ENCODE peak calls at places on chromosomes 7 and 10, in six cellular contexts. W is endothelial cell, Q is M059J, E is amniotic epithelial cell, A is lower lobe of right lung, N is GM04504. X is an unnamed sample.

GRCh38 chr10:104049497-104050250 is 36.0 kb downstream of the COL17A1 start:
- DNase-seq in W (no peak), E (peak), Q (peak), N (peak), A (no peak), X (no peak)

GRCh38 chr10:67385566-67385965 is 310.4 kb downstream of the CTNNA3 start:
- DNase-seq in N (no peak), E (no peak), A (no peak), Q (no peak), W (no peak), X (no peak)

GRCh38 chr10:50470798-50471582 is 152.8 kb downstream of the SGMS1 start:
- DNase-seq in N (peak), W (no peak), A (no peak), E (peak), Q (peak), X (no peak)

GRCh38 chr7:35909870-35910357 is 109.1 kb downstream of the SEPTIN7 start:
- DNase-seq in A (no peak), W (no peak), N (no peak), E (peak), Q (no peak), X (no peak)

GRCh38 chr10:103745264-103746247 is 109.8 kb downstream of the SH3PXD2A start:
- DNase-seq in N (no peak), A (no peak), E (no peak), W (no peak), Q (peak), X (no peak)

GRCh38 chr10:101564490-101564991 is 23.5 kb downstream of the POLL start:
- DNase-seq in A (no peak), W (no peak), Q (no peak), N (no peak), E (no peak), X (no peak)

GRCh38 chr10:110610308-110610774 is 33.8 kb upstream of the RBM20 start:
- DNase-seq in N (no peak), E (peak), Q (peak), W (peak), A (no peak), X (no peak)

GRCh38 chr10:116056445-116057293 is 216.3 kb downstream of the GFRA1 start:
- DNase-seq in W (no peak), Q (no peak), N (no peak), E (peak), A (no peak), X (no peak)

GRCh38 chr10:69901623-69902505 is 100.2 kb downstream of the COL13A1 start:
- DNase-seq in E (peak), W (peak), N (no peak), Q (peak), A (peak), X (no peak)

GRCh38 chr10:93216341-93216985 is 142.8 kb downstream of the CYP26A1 start:
- DNase-seq in Q (no peak), E (no peak), A (no peak), W (no peak), N (no peak), X (no peak)

GRCh38 chr10:88555190-88555894 is 27.8 kb downstream of the RNLS start:
- DNase-seq in W (no peak), E (peak), A (no peak), Q (no peak), N (no peak), X (no peak)

GRCh38 chr7:14767716-14768425 is 134.7 kb downstream of the DGKB start:
- DNase-seq in N (no peak), Q (no peak), A (no peak), E (no peak), W (no peak), X (no peak)

GRCh38 chr7:28291559-28291958 is 111.0 kb upstream of the JAZF1 start:
- DNase-seq in W (no peak), E (no peak), Q (no peak), A (no peak), N (no peak), X (no peak)

GRCh38 chr10:101565370-101565900 is 22.6 kb downstream of the POLL start:
- DNase-seq in N (no peak), W (no peak), E (no peak), A (no peak), Q (no peak), X (no peak)

GRCh38 chr7:152678133-152678645 is 2.2 kb upstream of the XRCC2 start:
- DNase-seq in Q (no peak), W (no peak), N (no peak), E (no peak), A (no peak), X (no peak)

GRCh38 chr7:65216469-65216868 is 157.2 kb upstream of the ZNF92 start:
- DNase-seq in E (peak), A (peak), W (peak), Q (peak), N (peak), X (peak)

GRCh38 chr10:33669861-33670385 is 335.5 kb upstream of the NRP1 start:
- DNase-seq in N (no peak), W (no peak), Q (no peak), A (no peak), E (no peak), X (no peak)

GRCh38 chr7:108824840-108825540 is 255.3 kb downstream of the DNAJB9 start:
- DNase-seq in N (no peak), A (no peak), W (no peak), Q (peak), E (no peak), X (no peak)

GRCh38 chr7:35849158-35849831 is 48.4 kb downstream of the SEPTIN7 start:
- DNase-seq in W (no peak), E (peak), A (no peak), N (no peak), Q (no peak), X (no peak)

GRCh38 chr10:59587756-59588140 is 121.9 kb downstream of the SLC16A9 start:
- DNase-seq in E (no peak), N (no peak), W (no peak), Q (no peak), A (no peak), X (no peak)

GRCh38 chr10:83603708-83604107 is 535.6 kb upstream of the GHITM start:
- DNase-seq in W (no peak), A (no peak), N (no peak), E (peak), Q (peak), X (no peak)

GRCh38 chr10:116385994-116386809 is 41.4 kb upstream of the PNLIPRP3 start:
- DNase-seq in N (peak), W (peak), A (no peak), E (peak), Q (peak), X (no peak)

GRCh38 chr10:16765532-16766365 is 51.5 kb downstream of the RSU1 start:
- DNase-seq in N (no peak), Q (no peak), W (no peak), A (no peak), E (peak), X (no peak)

GRCh38 chr10:8444630-8445029 is 390.1 kb downstream of the GATA3 start:
- DNase-seq in W (peak), A (no peak), Q (no peak), E (peak), N (no peak), X (no peak)

GRCh38 chr10:12140038-12140437 is 10.6 kb downstream of the SEC61A2 start:
- DNase-seq in N (no peak), W (no peak), A (no peak), Q (no peak), E (no peak), X (no peak)

GRCh38 chr7:66921918-66922486 is 977 bp downstream of the TMEM248 start:
- DNase-seq in Q (peak), E (peak), A (no peak), N (no peak), W (no peak), X (no peak)

GRCh38 chr7:74029094-74029785 is 1.3 kb downstream of the ELN start:
- DNase-seq in W (no peak), Q (no peak), E (no peak), A (no peak), N (no peak), X (no peak)

GRCh38 chr7:47702096-47702495 is 120.2 kb upstream of the TNS3 start:
- DNase-seq in W (no peak), N (no peak), E (no peak), Q (no peak), A (no peak), X (no peak)

GRCh38 chr10:109282510-109282909 is 640.8 kb downstream of the XPNPEP1 start:
- DNase-seq in N (peak), W (no peak), Q (peak), E (peak), A (no peak), X (no peak)

GRCh38 chr7:27303021-27303420 is 60.4 kb downstream of the EVX1 start:
- DNase-seq in E (no peak), A (no peak), W (no peak), Q (peak), N (no peak), X (no peak)

GRCh38 chr7:55224810-55225209 is 140.3 kb upstream of the LANCL2 start:
- DNase-seq in Q (no peak), A (no peak), W (no peak), N (no peak), E (no peak), X (no peak)

GRCh38 chr7:21767300-21767900 is 178.3 kb downstream of the CDCA7L start:
- DNase-seq in Q (peak), W (peak), E (peak), N (peak), A (no peak), X (no peak)

GRCh38 chr7:29877196-29877595 is 70.9 kb downstream of the WIPF3 start:
- DNase-seq in A (no peak), N (no peak), E (no peak), Q (peak), W (no peak), X (no peak)

GRCh38 chr7:117375380-117375779 is 51.9 kb downstream of the ASZ1 start:
- DNase-seq in N (no peak), A (no peak), W (no peak), Q (no peak), E (no peak), X (no peak)

GRCh38 chr10:78277734-78278404 is 244.2 kb downstream of the RPS24 start:
- DNase-seq in A (no peak), E (peak), Q (peak), N (peak), W (no peak), X (peak)

GRCh38 chr7:30726296-30727006 is 25.5 kb upstream of the INMT start:
- DNase-seq in A (no peak), W (no peak), E (no peak), N (no peak), Q (no peak), X (peak)

GRCh38 chr7:16137944-16138343 is 283.4 kb downstream of the CRPPA start:
- DNase-seq in A (no peak), E (no peak), N (no peak), Q (no peak), W (no peak), X (no peak)

GRCh38 chr7:32582036-32582435 is 86.7 kb downstream of the AVL9 start:
- DNase-seq in N (no peak), A (no peak), Q (no peak), E (no peak), W (no peak), X (no peak)